ENCODE peak calls at places on chromosomes 5 and 9, in four cellular contexts. One of them, this sample, is unnamed.

GRCh38 chr9:9625248-9625647 is 987.6 kb downstream of the PTPRD start:
- DNase-seq in HepG2: no peak
- DNase-seq in K562: no peak
- DNase-seq in GM12878: no peak
- DNase-seq in this sample: no peak

GRCh38 chr5:147187163-147187562 is 47.7 kb upstream of the STK32A start:
- DNase-seq in HepG2: no peak
- DNase-seq in K562: no peak
- DNase-seq in GM12878: no peak
- DNase-seq in this sample: no peak

GRCh38 chr5:139650689-139651501 is 2.7 kb downstream of the CXXC5 start:
- DNase-seq in HepG2: peak
- DNase-seq in K562: peak
- DNase-seq in GM12878: no peak
- DNase-seq in this sample: no peak

GRCh38 chr5:160198148-160198545 is 31.2 kb upstream of the FABP6 start:
- DNase-seq in HepG2: no peak
- DNase-seq in K562: peak
- DNase-seq in GM12878: no peak
- DNase-seq in this sample: no peak

GRCh38 chr9:81112638-81113037 is 576.7 kb downstream of the TLE1 start:
- DNase-seq in HepG2: no peak
- DNase-seq in K562: no peak
- DNase-seq in GM12878: no peak
- DNase-seq in this sample: no peak

GRCh38 chr9:79611091-79611614 is 39.4 kb downstream of the TLE4 start:
- DNase-seq in HepG2: no peak
- DNase-seq in K562: no peak
- DNase-seq in GM12878: no peak
- DNase-seq in this sample: no peak

GRCh38 chr5:68953885-68954617 is 139.8 kb upstream of the SLC30A5 start:
- DNase-seq in HepG2: no peak
- DNase-seq in K562: no peak
- DNase-seq in GM12878: no peak
- DNase-seq in this sample: no peak

GRCh38 chr5:34857161-34857560 is 18.2 kb downstream of the TTC23L start:
- DNase-seq in HepG2: no peak
- DNase-seq in K562: no peak
- DNase-seq in GM12878: no peak
- DNase-seq in this sample: no peak

GRCh38 chr9:22838266-22838665 is 391.6 kb downstream of the DMRTA1 start:
- DNase-seq in HepG2: no peak
- DNase-seq in K562: no peak
- DNase-seq in GM12878: no peak
- DNase-seq in this sample: no peak

GRCh38 chr5:130868186-130868821 is 296.8 kb downstream of the HINT1 start:
- DNase-seq in HepG2: no peak
- DNase-seq in K562: no peak
- DNase-seq in GM12878: no peak
- DNase-seq in this sample: no peak

GRCh38 chr5:35316611-35317307 is 86.5 kb upstream of the PRLR start:
- DNase-seq in HepG2: no peak
- DNase-seq in K562: no peak
- DNase-seq in GM12878: no peak
- DNase-seq in this sample: no peak

GRCh38 chr5:33713087-33713486 is 178.7 kb downstream of the ADAMTS12 start:
- DNase-seq in HepG2: no peak
- DNase-seq in K562: no peak
- DNase-seq in GM12878: peak
- DNase-seq in this sample: no peak

DNA sequence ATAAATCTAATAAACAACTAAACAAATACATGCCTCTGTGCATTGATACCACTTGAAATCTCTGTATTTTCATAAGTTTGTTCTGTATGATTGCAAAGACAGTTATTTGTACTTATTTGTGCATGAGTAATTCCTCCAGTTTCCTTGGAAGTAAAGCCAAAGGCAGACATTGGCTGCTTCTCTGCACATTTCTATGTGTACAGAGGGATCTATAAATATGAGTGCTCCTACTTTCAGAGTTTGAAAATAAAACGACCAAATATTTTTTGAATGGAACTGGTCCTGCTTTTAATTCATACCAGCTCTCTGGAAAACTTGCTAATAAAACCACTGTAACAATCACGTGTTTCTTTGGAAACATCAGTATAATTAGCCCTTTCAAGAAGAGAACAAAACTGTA is 306.5 kb downstream of the MAN2A1 start:
- DNase-seq in HepG2: no peak
- DNase-seq in K562: no peak
- DNase-seq in GM12878: no peak
- DNase-seq in this sample: no peak
- TF ChIP-seq FOXM1 in HepG2: no peak
- TF ChIP-seq FOXM1 in K562: no peak
- TF ChIP-seq FOXM1 in GM12878: no peak
- TF ChIP-seq FOXM1 in this sample: no peak

GRCh38 chr9:113694912-113695900 is 180.9 kb upstream of the ZNF618 start:
- DNase-seq in HepG2: no peak
- DNase-seq in K562: no peak
- DNase-seq in GM12878: no peak
- DNase-seq in this sample: no peak
- TF ChIP-seq FOXK2 in HepG2: no peak
- TF ChIP-seq FOXK2 in K562: no peak
- TF ChIP-seq FOXK2 in GM12878: no peak
- TF ChIP-seq FOXK2 in this sample: no peak

GRCh38 chr5:73917433-73917832 is 291.4 kb downstream of the ARHGEF28 start:
- DNase-seq in HepG2: no peak
- DNase-seq in K562: no peak
- DNase-seq in GM12878: no peak
- DNase-seq in this sample: no peak
- TF ChIP-seq FOXM1 in HepG2: no peak
- TF ChIP-seq FOXM1 in K562: no peak
- TF ChIP-seq FOXM1 in GM12878: no peak
- TF ChIP-seq FOXM1 in this sample: no peak

GRCh38 chr5:56803894-56804293 is 11.5 kb upstream of the MAP3K1 start:
- DNase-seq in HepG2: no peak
- DNase-seq in K562: no peak
- DNase-seq in GM12878: no peak
- DNase-seq in this sample: no peak

GRCh38 chr5:56798521-56798920 is 16.8 kb upstream of the MAP3K1 start:
- DNase-seq in HepG2: no peak
- DNase-seq in K562: no peak
- DNase-seq in GM12878: no peak
- DNase-seq in this sample: no peak

GRCh38 chr5:56807698-56808097 is 7.7 kb upstream of the MAP3K1 start:
- DNase-seq in HepG2: no peak
- DNase-seq in K562: no peak
- DNase-seq in GM12878: no peak
- DNase-seq in this sample: no peak

GRCh38 chr5:56801256-56801655 is 14.1 kb upstream of the MAP3K1 start:
- DNase-seq in HepG2: no peak
- DNase-seq in K562: no peak
- DNase-seq in GM12878: no peak
- DNase-seq in this sample: no peak

DNA sequence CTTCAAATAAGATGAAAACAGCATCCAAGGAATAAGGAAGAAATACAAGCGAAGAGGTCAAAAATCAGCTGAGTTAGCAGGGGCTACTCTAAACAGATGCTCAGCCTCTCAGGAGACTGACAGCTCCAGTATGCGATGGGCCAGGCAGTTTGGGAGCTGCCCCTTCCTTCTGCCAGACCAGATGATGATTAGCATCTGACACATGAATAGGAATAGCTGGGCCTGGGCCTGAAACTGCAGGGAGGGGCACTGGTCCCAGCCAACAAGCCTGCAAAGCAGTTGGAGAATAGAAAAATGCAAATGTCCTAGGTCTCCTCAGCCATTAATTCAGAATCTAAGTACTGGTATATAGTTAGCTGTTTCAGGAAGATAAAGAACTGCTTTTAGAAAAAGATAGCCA is 13.1 kb upstream of the MAP3K1 start:
- DNase-seq in HepG2: no peak
- DNase-seq in K562: no peak
- DNase-seq in GM12878: no peak
- DNase-seq in this sample: no peak
- TF ChIP-seq FOXK2 in HepG2: no peak
- TF ChIP-seq FOXK2 in K562: no peak
- TF ChIP-seq FOXK2 in GM12878: no peak
- TF ChIP-seq FOXK2 in this sample: no peak

GRCh38 chr5:141475625-141476131 is at the start of gene PCDHGC3:
- DNase-seq in HepG2: peak
- DNase-seq in K562: no peak
- DNase-seq in GM12878: peak
- DNase-seq in this sample: peak
- TF ChIP-seq FOXM1 in HepG2: no peak
- TF ChIP-seq FOXM1 in K562: no peak
- TF ChIP-seq FOXM1 in GM12878: no peak
- TF ChIP-seq FOXM1 in this sample: no peak

DNA sequence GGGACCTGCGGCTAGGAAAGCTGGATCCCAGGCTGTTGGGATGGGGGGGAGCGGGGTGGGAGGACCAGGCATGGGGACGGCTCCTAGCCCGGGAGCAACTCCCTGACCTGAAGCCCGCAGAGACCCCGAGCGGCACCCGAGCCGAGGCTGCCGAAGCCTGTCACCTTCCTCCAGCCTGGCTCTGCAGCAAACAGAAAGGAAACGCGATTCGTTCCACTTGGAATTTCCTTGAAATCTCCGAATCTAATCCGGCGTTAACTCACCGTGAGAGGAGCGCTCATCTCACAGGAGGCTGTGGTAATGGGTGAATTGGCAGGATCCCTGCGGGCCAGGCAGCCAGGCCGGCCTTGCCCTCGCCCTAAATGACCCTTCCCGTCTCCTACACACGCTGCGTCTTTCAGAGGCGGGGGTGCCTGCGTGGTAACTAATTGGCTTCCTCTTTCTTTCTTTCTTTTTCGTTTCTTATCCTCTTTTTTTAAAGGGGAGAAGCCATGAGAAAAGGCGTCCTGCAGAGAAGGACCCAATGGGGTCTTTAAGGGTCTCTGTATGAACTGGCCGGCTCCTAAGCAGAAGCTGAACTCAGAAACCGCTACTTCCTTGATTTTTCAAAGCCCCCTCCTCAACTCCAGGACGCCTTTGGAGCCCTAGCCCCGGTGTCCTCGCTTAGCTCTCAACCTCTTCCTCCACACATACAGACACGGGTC is 8.5 kb downstream of the PAX5 start:
- DNase-seq in HepG2: no peak
- DNase-seq in K562: no peak
- DNase-seq in GM12878: no peak
- DNase-seq in this sample: no peak
- TF ChIP-seq FOXK2 in HepG2: no peak
- TF ChIP-seq FOXK2 in K562: no peak
- TF ChIP-seq FOXK2 in GM12878: no peak
- TF ChIP-seq FOXK2 in this sample: no peak

GRCh38 chr9:134858051-134858841 is 22.4 kb upstream of the FCN2 start:
- DNase-seq in HepG2: no peak
- DNase-seq in K562: no peak
- DNase-seq in GM12878: peak
- DNase-seq in this sample: no peak

GRCh38 chr9:134861586-134862334 is 18.9 kb upstream of the FCN2 start:
- DNase-seq in HepG2: no peak
- DNase-seq in K562: no peak
- DNase-seq in GM12878: no peak
- DNase-seq in this sample: no peak

GRCh38 chr9:134863306-134863902 is 17.2 kb upstream of the FCN2 start:
- DNase-seq in HepG2: no peak
- DNase-seq in K562: no peak
- DNase-seq in GM12878: no peak
- DNase-seq in this sample: no peak

GRCh38 chr9:134863941-134864820 is 16.4 kb upstream of the FCN2 start:
- DNase-seq in HepG2: no peak
- DNase-seq in K562: no peak
- DNase-seq in GM12878: no peak
- DNase-seq in this sample: no peak

GRCh38 chr9:134860510-134860909 is 20.1 kb upstream of the FCN2 start:
- DNase-seq in HepG2: no peak
- DNase-seq in K562: no peak
- DNase-seq in GM12878: no peak
- DNase-seq in this sample: no peak
- TF ChIP-seq FOXM1 in HepG2: no peak
- TF ChIP-seq FOXM1 in K562: no peak
- TF ChIP-seq FOXM1 in GM12878: no peak
- TF ChIP-seq FOXM1 in this sample: no peak

GRCh38 chr9:38687992-38688391 is 31.9 kb downstream of the FAM240B start:
- DNase-seq in HepG2: no peak
- DNase-seq in K562: no peak
- DNase-seq in GM12878: no peak
- DNase-seq in this sample: no peak

GRCh38 chr9:38685535-38685934 is 34.4 kb downstream of the FAM240B start:
- DNase-seq in HepG2: no peak
- DNase-seq in K562: no peak
- DNase-seq in GM12878: no peak
- DNase-seq in this sample: no peak

GRCh38 chr9:38689678-38690077 is 30.3 kb downstream of the FAM240B start:
- DNase-seq in HepG2: no peak
- DNase-seq in K562: no peak
- DNase-seq in GM12878: no peak
- DNase-seq in this sample: no peak

GRCh38 chr9:38686923-38687322 is 33.0 kb downstream of the FAM240B start:
- DNase-seq in HepG2: no peak
- DNase-seq in K562: no peak
- DNase-seq in GM12878: no peak
- DNase-seq in this sample: no peak

DNA sequence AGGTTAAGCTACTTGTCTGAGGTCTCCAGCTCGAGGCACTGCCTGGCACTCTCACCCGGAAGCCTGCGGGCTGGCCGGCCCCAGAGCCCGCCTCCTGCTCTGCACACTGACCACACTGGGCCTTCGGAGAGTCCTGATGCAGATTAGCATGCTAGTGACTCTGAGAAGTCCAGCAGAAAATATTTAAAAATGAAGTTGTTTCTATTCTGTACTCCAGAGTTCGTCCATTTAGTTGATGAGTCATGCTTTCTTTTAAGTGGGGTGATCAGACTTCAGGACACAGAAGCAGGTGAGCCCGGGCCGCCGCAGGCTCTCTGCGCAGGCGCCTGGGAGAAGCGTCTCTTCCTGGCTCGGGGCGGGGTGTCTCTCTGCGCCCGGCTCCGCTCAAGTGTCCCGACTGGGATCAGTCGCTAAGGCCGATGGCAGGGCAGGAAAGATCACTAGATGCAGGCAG is 32.5 kb downstream of the FAM240B start:
- DNase-seq in HepG2: peak
- DNase-seq in K562: peak
- DNase-seq in GM12878: no peak
- DNase-seq in this sample: no peak
- TF ChIP-seq FOXK2 in HepG2: no peak
- TF ChIP-seq FOXK2 in K562: no peak
- TF ChIP-seq FOXK2 in GM12878: no peak
- TF ChIP-seq FOXK2 in this sample: no peak